ENCODE peak calls at places on chromosome 5, in seven cellular contexts. V is Caki2, H is astrocyte of the spinal cord, A is mesenchymal stem cell, J is fibroblast of the conjunctiva, E is tibial artery, D is HL-60. U is an unnamed sample.

GRCh38 chr5:179410291-179411160 is 65.3 kb upstream of the ADAMTS2 start:
- DNase-seq in D (no peak), V (no peak), J (no peak), H (no peak), A (no peak), E (no peak), U (no peak)

GRCh38 chr5:58927174-58927573 is 344.3 kb downstream of the RAB3C start:
- DNase-seq in D (no peak), J (no peak), A (no peak), V (no peak), E (no peak), H (no peak), U (no peak)

GRCh38 chr5:104186100-104186499 is 623.5 kb upstream of the NUDT12 start:
- DNase-seq in H (peak), V (peak), A (peak), J (no peak), D (no peak), E (no peak), U (no peak)

GRCh38 chr5:1123418-1124147 is 11.7 kb upstream of the SLC12A7 start:
- DNase-seq in V (no peak), D (no peak), J (no peak), A (no peak), E (no peak), H (no peak), U (no peak)

GRCh38 chr5:34914671-34915138 is 599 bp downstream of the RAD1 start:
- DNase-seq in A (peak), D (peak), E (peak), V (no peak), J (no peak), H (no peak), U (no peak)

GRCh38 chr5:133613743-133614142 is 1.4 kb upstream of the FSTL4 start:
- DNase-seq in E (no peak), V (no peak), H (no peak), J (no peak), A (no peak), D (no peak), U (no peak)

GRCh38 chr5:151557466-151557865 is 33.7 kb downstream of the FAT2 start:
- DNase-seq in H (no peak), V (no peak), E (no peak), J (no peak), A (no peak), D (no peak), U (no peak)

GRCh38 chr5:152514827-152515397 is 109.8 kb upstream of the NMUR2 start:
- DNase-seq in D (no peak), H (peak), A (peak), V (peak), E (no peak), J (peak), U (peak)

GRCh38 chr5:151503999-151504398 is 56.6 kb downstream of the SLC36A1 start:
- DNase-seq in H (no peak), A (no peak), D (no peak), J (no peak), E (no peak), V (no peak), U (no peak)

GRCh38 chr5:40906351-40906751 is 2.9 kb upstream of the C7 start:
- DNase-seq in J (no peak), D (no peak), E (no peak), V (peak), H (peak), A (no peak), U (peak)

GRCh38 chr5:82597437-82597836 is 319.3 kb upstream of the RPS23 start:
- DNase-seq in V (no peak), E (no peak), A (no peak), H (no peak), J (no peak), D (no peak), U (no peak)

GRCh38 chr5:172932313-172933017 is 26.8 kb upstream of the RPL26L1 start:
- DNase-seq in A (peak), J (no peak), H (peak), E (peak), V (peak), D (peak), U (peak)

GRCh38 chr5:154356958-154357357 is 88.8 kb upstream of the SAP30L start:
- DNase-seq in J (no peak), V (no peak), D (no peak), A (no peak), E (no peak), H (no peak), U (no peak)

GRCh38 chr5:175567954-175568353 is 89.6 kb downstream of the SFXN1 start:
- DNase-seq in D (no peak), V (no peak), H (no peak), E (no peak), A (no peak), J (no peak), U (no peak)

GRCh38 chr5:150615141-150615699 is 25.2 kb upstream of the SYNPO start:
- DNase-seq in H (peak), A (no peak), J (peak), D (no peak), V (no peak), E (peak), U (peak)

GRCh38 chr5:174644918-174645317 is 79.5 kb upstream of the MSX2 start:
- DNase-seq in A (no peak), V (no peak), J (no peak), D (no peak), E (no peak), H (no peak), U (no peak)

GRCh38 chr5:56950626-56951130 is 1.2 kb downstream of the MIER3 start:
- DNase-seq in V (peak), A (peak), D (peak), E (peak), H (peak), J (peak), U (peak)

GRCh38 chr5:126877011-126877410 is 100.1 kb downstream of the LMNB1 start:
- DNase-seq in H (no peak), D (no peak), A (no peak), V (no peak), J (no peak), E (no peak), U (no peak)

GRCh38 chr5:134438268-134438622 is 26.6 kb upstream of the CDKN2AIPNL start:
- DNase-seq in V (no peak), A (peak), E (no peak), J (peak), D (no peak), H (peak), U (peak)

GRCh38 chr5:142078251-142078650 is 30.3 kb upstream of the NDFIP1 start:
- DNase-seq in A (no peak), E (no peak), J (no peak), V (no peak), D (no peak), H (no peak), U (no peak)

GRCh38 chr5:84303315-84303714 is 81.4 kb downstream of the EDIL3 start:
- DNase-seq in H (peak), J (no peak), D (no peak), E (no peak), A (no peak), V (no peak), U (no peak)

GRCh38 chr5:88827997-88828396 is 55.0 kb downstream of the MEF2C start:
- DNase-seq in A (no peak), J (no peak), V (no peak), D (no peak), H (peak), E (no peak), U (no peak)

GRCh38 chr5:658103-658502 is 35.0 kb downstream of the TPPP start:
- DNase-seq in V (no peak), E (no peak), J (no peak), D (no peak), A (no peak), H (peak), U (no peak)

GRCh38 chr5:61132559-61132958 is 29.7 kb downstream of the SMIM15 start:
- DNase-seq in V (no peak), A (peak), D (no peak), E (no peak), J (peak), H (peak), U (peak)

GRCh38 chr5:72179816-72180440 is 72.7 kb downstream of the MAP1B start:
- DNase-seq in J (no peak), V (no peak), A (no peak), H (no peak), D (no peak), E (no peak), U (peak)

GRCh38 chr5:169027456-169028118 is 273.4 kb downstream of the SLIT3 start:
- DNase-seq in V (no peak), H (no peak), D (no peak), A (peak), E (peak), J (no peak), U (peak)

GRCh38 chr5:148952097-148952828 is 110.6 kb downstream of the SH3TC2 start:
- DNase-seq in J (no peak), E (no peak), A (no peak), D (no peak), V (no peak), H (no peak), U (no peak)

GRCh38 chr5:115775999-115776398 is 40.5 kb downstream of the CDO1 start:
- DNase-seq in E (no peak), D (no peak), A (no peak), H (no peak), V (no peak), J (no peak), U (no peak)

GRCh38 chr5:96144289-96144688 is 182.6 kb upstream of the ELL2 start:
- DNase-seq in A (no peak), H (no peak), J (no peak), V (no peak), E (no peak), D (no peak), U (no peak)

GRCh38 chr5:61933787-61934626 is 372.0 kb upstream of the KIF2A start:
- DNase-seq in V (peak), E (no peak), J (peak), D (peak), A (peak), H (peak), U (peak)

GRCh38 chr5:1420211-1421195 is 24.7 kb downstream of the SLC6A3 start:
- DNase-seq in J (no peak), E (no peak), H (no peak), V (no peak), D (no peak), A (no peak), U (no peak)

GRCh38 chr5:84237126-84237525 is 147.6 kb downstream of the EDIL3 start:
- DNase-seq in A (no peak), H (no peak), E (no peak), J (no peak), V (no peak), D (no peak), U (no peak)

GRCh38 chr5:177132504-177133118 is 962 bp upstream of the NSD1 start:
- DNase-seq in D (no peak), V (no peak), J (no peak), H (no peak), E (peak), A (peak), U (peak)

GRCh38 chr5:133428072-133428660 is 184.2 kb downstream of the FSTL4 start:
- DNase-seq in J (no peak), V (no peak), A (no peak), E (no peak), H (no peak), D (no peak), U (no peak)

GRCh38 chr5:172504736-172505402 is 50.5 kb upstream of the SH3PXD2B start:
- DNase-seq in D (no peak), A (no peak), E (no peak), J (no peak), V (no peak), H (no peak), U (no peak)

GRCh38 chr5:115193295-115193694 is 23.6 kb upstream of the TRIM36 start:
- DNase-seq in D (no peak), J (no peak), H (no peak), E (no peak), V (no peak), A (no peak), U (no peak)

GRCh38 chr5:57791875-57792274 is 309.3 kb upstream of the ACTBL2 start:
- DNase-seq in J (no peak), A (no peak), D (no peak), V (no peak), E (no peak), H (no peak), U (no peak)

GRCh38 chr5:169538935-169539334 is 44.6 kb upstream of the SPDL1 start:
- DNase-seq in J (no peak), H (no peak), A (no peak), D (no peak), V (no peak), E (no peak), U (peak)

GRCh38 chr5:167392252-167392651 is 899.2 kb upstream of the WWC1 start:
- DNase-seq in E (no peak), H (no peak), A (no peak), J (no peak), D (no peak), V (no peak), U (no peak)

GRCh38 chr5:77292026-77292757 is 81.7 kb downstream of the PDE8B start:
- DNase-seq in H (peak), E (no peak), V (no peak), J (no peak), A (peak), D (no peak), U (peak)

U was measured in astrocyte of the hippocampus.